ENCODE peak calls at places on chromosome 16, in nine cellular contexts. N is upper lobe of left lung, M is stomach, C is transverse colon, O is tibial nerve, W is sigmoid colon, X is H1, H is suprapubic skin, B is A549. E is an unnamed sample.

GRCh38 chr16:29306953-29307597 is 99.4 kb downstream of the NPIPB11 start:
- DNase-seq in X (no peak), H (no peak), O (no peak), B (no peak), M (no peak), N (no peak), C (no peak), W (peak), E (no peak)

GRCh38 chr16:85363427-85363826 is 249.7 kb upstream of the GSE1 start:
- DNase-seq in X (no peak), H (no peak), C (no peak), B (no peak), M (no peak), W (no peak), O (no peak), N (no peak), E (no peak)

GRCh38 chr16:31868701-31869167 is 4.9 kb upstream of the ZNF267 start:
- DNase-seq in O (peak), B (peak), H (peak), N (peak), W (peak), X (peak), M (peak), C (peak), E (peak)

GRCh38 chr16:87541882-87542234 is 49.0 kb upstream of the ZCCHC14 start:
- DNase-seq in C (no peak), W (no peak), O (no peak), H (no peak), B (no peak), N (no peak), X (no peak), M (no peak), E (no peak)

GRCh38 chr16:72939247-72939646 is 108.7 kb downstream of the ZFHX3 start:
- DNase-seq in O (peak), X (no peak), W (peak), C (peak), B (peak), M (no peak), H (peak), N (no peak), E (no peak)

GRCh38 chr16:58026705-58027340 is 1.3 kb downstream of the MMP15 start:
- DNase-seq in M (peak), B (peak), W (no peak), N (no peak), C (peak), X (peak), H (no peak), O (no peak), E (no peak)

GRCh38 chr16:58533751-58534470 is 18.6 kb downstream of the SETD6 start:
- DNase-seq in W (no peak), H (no peak), X (no peak), N (no peak), B (no peak), O (no peak), M (no peak), C (no peak), E (no peak)

GRCh38 chr16:66741131-66741900 is 10.1 kb downstream of the DYNC1LI2 start:
- DNase-seq in H (peak), C (peak), X (no peak), M (peak), O (peak), B (peak), W (peak), N (peak), E (peak)

GRCh38 chr16:51637744-51638100 is 486.7 kb upstream of the SALL1 start:
- DNase-seq in X (no peak), B (no peak), H (no peak), O (no peak), M (no peak), C (no peak), W (no peak), N (no peak), E (no peak)

GRCh38 chr16:81752876-81753227 is 26.2 kb upstream of the PLCG2 start:
- DNase-seq in O (no peak), W (no peak), X (no peak), H (no peak), B (no peak), N (no peak), C (no peak), M (no peak), E (no peak)

GRCh38 chr16:27245276-27246231 is 23.0 kb downstream of the NSMCE1 start:
- DNase-seq in H (no peak), W (peak), O (no peak), M (no peak), C (no peak), N (peak), B (peak), X (no peak), E (no peak)

GRCh38 chr16:14344945-14345344 is 273.8 kb downstream of the MRTFB start:
- DNase-seq in C (no peak), H (no peak), N (no peak), X (no peak), O (no peak), W (no peak), M (no peak), B (no peak), E (no peak)

GRCh38 chr16:66714659-66715307 is 18.2 kb upstream of the CMTM4 start:
- DNase-seq in N (no peak), W (peak), X (no peak), B (no peak), C (peak), H (no peak), M (no peak), O (no peak), E (no peak)

GRCh38 chr16:50201784-50202183 is 48.7 kb downstream of the TENT4B start:
- DNase-seq in M (no peak), O (no peak), N (no peak), C (no peak), B (no peak), X (no peak), H (no peak), W (no peak), E (no peak)

GRCh38 chr16:50269769-50270509 is 3.6 kb downstream of the ADCY7 start:
- DNase-seq in O (no peak), C (no peak), M (no peak), W (peak), N (no peak), B (no peak), H (no peak), X (no peak), E (no peak)

GRCh38 chr16:2478273-2478672 is 3.3 kb downstream of the TBC1D24 start:
- DNase-seq in C (no peak), W (no peak), H (no peak), B (no peak), M (no peak), N (no peak), O (no peak), X (no peak), E (no peak)

GRCh38 chr16:30985401-30986128 is 558 bp downstream of the HSD3B7 start:
- DNase-seq in N (peak), O (no peak), M (peak), C (peak), W (no peak), H (peak), B (peak), X (peak), E (peak)

GRCh38 chr16:85173077-85173980 is 61.1 kb upstream of the CIBAR2 start:
- DNase-seq in C (no peak), W (no peak), N (no peak), M (no peak), B (peak), O (no peak), H (no peak), X (no peak), E (peak)

GRCh38 chr16:57601801-57602478 is 26.5 kb upstream of the ADGRG1 start:
- DNase-seq in B (no peak), H (no peak), N (no peak), W (peak), X (no peak), C (no peak), O (no peak), M (no peak), E (no peak)

GRCh38 chr16:4319454-4319853 is 3.6 kb downstream of the GLIS2 start:
- DNase-seq in W (peak), X (no peak), M (peak), C (peak), B (no peak), O (peak), H (peak), N (peak), E (no peak)

GRCh38 chr16:66035096-66035495 is 331.4 kb upstream of the CDH5 start:
- DNase-seq in N (no peak), C (no peak), M (no peak), H (no peak), X (no peak), O (no peak), W (no peak), B (no peak), E (no peak)

GRCh38 chr16:67443299-67443698 is 12.4 kb downstream of the HSD11B2 start:
- DNase-seq in H (no peak), M (no peak), W (peak), N (no peak), C (peak), O (peak), B (no peak), X (no peak), E (peak)

GRCh38 chr16:66717112-66717675 is 20.7 kb upstream of the CMTM4 start:
- DNase-seq in M (no peak), N (peak), X (no peak), H (no peak), C (peak), B (no peak), W (no peak), O (no peak), E (peak)

GRCh38 chr16:80084614-80085013 is 456.2 kb upstream of the DYNLRB2 start:
- DNase-seq in H (peak), W (peak), O (peak), C (peak), N (peak), B (peak), X (peak), M (peak), E (peak)

GRCh38 chr16:3023415-3023668 is 400 bp downstream of the HCFC1R1 start:
- DNase-seq in M (no peak), C (no peak), O (no peak), H (no peak), B (peak), N (no peak), W (no peak), X (no peak), E (no peak)

GRCh38 chr16:12754824-12755543 is 48.7 kb downstream of the CPPED1 start:
- DNase-seq in N (no peak), M (no peak), H (no peak), C (no peak), B (no peak), W (no peak), X (no peak), O (no peak), E (no peak)

GRCh38 chr16:4498546-4499195 is 22.5 kb downstream of the HMOX2 start:
- DNase-seq in B (no peak), C (no peak), H (no peak), O (no peak), M (no peak), N (no peak), W (no peak), X (no peak), E (no peak)

GRCh38 chr16:51994597-51994996 is 552.3 kb downstream of the TOX3 start:
- DNase-seq in M (peak), O (no peak), B (no peak), N (peak), W (no peak), C (peak), X (no peak), H (no peak), E (no peak)

GRCh38 chr16:14501331-14502255 is 128.5 kb downstream of the PARN start:
- DNase-seq in W (peak), X (peak), M (peak), B (peak), H (peak), C (peak), N (peak), O (peak), E (peak)

GRCh38 chr16:71412270-71413160 is 29.3 kb downstream of the TLE7 start:
- DNase-seq in X (peak), N (peak), B (peak), C (peak), O (peak), M (peak), W (no peak), H (peak), E (peak)

GRCh38 chr16:72400257-72401078 is 228.5 kb upstream of the PMFBP1 start:
- DNase-seq in X (peak), B (peak), W (no peak), M (no peak), N (peak), O (peak), C (peak), H (no peak), E (no peak)

GRCh38 chr16:80806957-80807356 is 2.6 kb upstream of the CDYL2 start:
- DNase-seq in H (no peak), N (no peak), O (no peak), X (no peak), B (no peak), M (no peak), C (no peak), W (no peak), E (no peak)

GRCh38 chr16:6335072-6335471 is 997.6 kb upstream of the RBFOX1 start:
- DNase-seq in O (no peak), C (no peak), B (peak), M (no peak), X (peak), N (no peak), H (no peak), W (no peak), E (no peak)

GRCh38 chr16:67147437-67148140 is 3.2 kb downstream of the B3GNT9 start:
- DNase-seq in C (no peak), H (no peak), W (no peak), O (no peak), X (no peak), N (no peak), M (no peak), B (no peak), E (no peak)

GRCh38 chr16:5428932-5429331 is 331.3 kb upstream of the EEF2KMT start:
- DNase-seq in H (no peak), B (no peak), C (peak), X (peak), M (no peak), O (no peak), N (no peak), W (no peak), E (no peak)

GRCh38 chr16:50079741-50080140 is 14.0 kb downstream of the HEATR3 start:
- DNase-seq in H (no peak), W (no peak), B (no peak), X (no peak), N (no peak), C (no peak), O (no peak), M (no peak), E (no peak)

GRCh38 chr16:85557976-85558589 is 55.0 kb upstream of the GSE1 start:
- DNase-seq in W (no peak), X (peak), H (no peak), N (peak), B (no peak), O (no peak), M (peak), C (peak), E (no peak)

GRCh38 chr16:3119286-3119685 is 6.9 kb downstream of the ZNF205 start:
- DNase-seq in H (no peak), N (no peak), M (no peak), W (no peak), X (no peak), B (no peak), O (no peak), C (no peak), E (no peak)

GRCh38 chr16:56247018-56247417 is 55.7 kb downstream of the GNAO1 start:
- DNase-seq in B (no peak), M (no peak), H (no peak), W (peak), C (no peak), X (no peak), N (no peak), O (no peak), E (no peak)

GRCh38 chr16:56247808-56248207 is 56.5 kb downstream of the GNAO1 start:
- DNase-seq in X (no peak), O (no peak), C (no peak), H (no peak), N (no peak), B (no peak), M (no peak), W (no peak), E (no peak)

GRCh38 chr16:56245197-56245596 is 53.9 kb downstream of the GNAO1 start:
- DNase-seq in X (no peak), N (no peak), O (no peak), W (no peak), M (no peak), B (no peak), H (no peak), C (no peak), E (no peak)

GRCh38 chr16:56244612-56245011 is 53.3 kb downstream of the GNAO1 start:
- DNase-seq in W (no peak), B (no peak), X (no peak), C (no peak), H (no peak), N (no peak), M (no peak), O (no peak), E (no peak)

GRCh38 chr16:56246051-56246817 is 54.9 kb downstream of the GNAO1 start:
- DNase-seq in W (peak), B (no peak), O (peak), M (no peak), X (no peak), C (no peak), N (peak), H (no peak), E (no peak)
- TF ChIP-seq EP300 in W (no peak), B (no peak), O (no peak), M (no peak), X (no peak), C (no peak), N (no peak), H (no peak), E (no peak)

GRCh38 chr16:83715217-83715920 is 92.4 kb upstream of the HSBP1 start:
- DNase-seq in N (peak), W (no peak), X (no peak), B (no peak), O (no peak), C (no peak), H (no peak), M (peak), E (no peak)
- TF ChIP-seq EP300 in N (no peak), W (no peak), X (no peak), B (no peak), O (no peak), C (no peak), H (no peak), M (no peak), E (no peak)

GRCh38 chr16:89324056-89325010 is 106.8 kb downstream of the ZNF778 start:
- DNase-seq in N (peak), C (no peak), O (no peak), W (peak), B (no peak), M (no peak), H (no peak), X (no peak), E (no peak)
- TF ChIP-seq EP300 in N (no peak), C (no peak), O (no peak), W (no peak), B (no peak), M (no peak), H (no peak), X (no peak), E (no peak)

GRCh38 chr16:10683160-10683559 is 11.6 kb downstream of the TEKT5 start:
- DNase-seq in N (no peak), B (no peak), C (no peak), H (no peak), M (no peak), W (no peak), O (no peak), X (no peak), E (no peak)
- TF ChIP-seq EP300 in N (no peak), B (no peak), C (no peak), H (no peak), M (no peak), W (no peak), O (no peak), X (no peak), E (no peak)

GRCh38 chr16:8146613-8147012 is 443.7 kb downstream of the TMEM114 start:
- DNase-seq in X (no peak), M (no peak), N (no peak), W (no peak), O (no peak), B (no peak), H (no peak), C (no peak), E (no peak)
- TF ChIP-seq EP300 in X (no peak), M (no peak), N (no peak), W (no peak), O (no peak), B (no peak), H (no peak), C (no peak), E (no peak)

GRCh38 chr16:24094660-24095059 is 161.5 kb upstream of the CACNG3 start:
- DNase-seq in X (no peak), H (no peak), B (no peak), W (no peak), O (no peak), C (no peak), M (no peak), N (no peak), E (no peak)
- TF ChIP-seq EP300 in X (no peak), H (no peak), B (no peak), W (no peak), O (no peak), C (no peak), M (no peak), N (no peak), E (no peak)

GRCh38 chr16:10613771-10614485 is 33.5 kb upstream of the EMP2 start:
- DNase-seq in O (no peak), X (no peak), B (no peak), W (no peak), N (no peak), C (no peak), H (no peak), M (no peak), E (no peak)
- TF ChIP-seq EP300 in O (no peak), X (no peak), B (no peak), W (no peak), N (no peak), C (no peak), H (no peak), M (no peak), E (no peak)

GRCh38 chr16:75333770-75334169 is 82.3 kb upstream of the BCAR1 start:
- DNase-seq in O (no peak), B (no peak), W (no peak), X (no peak), N (no peak), H (no peak), M (no peak), C (no peak), E (no peak)
- TF ChIP-seq EP300 in O (no peak), B (no peak), W (no peak), X (no peak), N (no peak), H (no peak), M (no peak), C (no peak), E (no peak)